ENCODE peak calls at places on chromosomes 4 and X, in nine cellular contexts. I is left lung; B is breast epithelium; A is stimulated activated CD8-positive, alpha-beta memory T cell treated with anti-CD3 and anti-CD28 coated beads, Interleukin-2, amount 100 ng/mL, for 1 hour; L is choroid plexus epithelial cell; Y is activated CD4-positive, alpha-beta T cell treated with anti-CD3 and anti-CD28 coated beads, Interleukin-2, amount 10 ng/mL, durations not matched to agents 7 days and 5 days; S is iPS DF 6.9; N is GM23248; P is Calu3. F is an unnamed sample.

GRCh38 chrX:154458116-154458953 is at the start of gene PLXNA3:
- DNase-seq in I (no peak), S (no peak), A (peak), B (no peak), N (peak), P (peak), Y (peak), L (peak), F (no peak)

GRCh38 chr4:13547563-13548041 is 3.3 kb upstream of the NKX3-2 start:
- DNase-seq in P (peak), N (no peak), A (no peak), B (no peak), Y (no peak), I (no peak), S (no peak), L (no peak), F (no peak)

GRCh38 chr4:143262838-143263237 is 73.8 kb upstream of the GAB1 start:
- DNase-seq in N (no peak), A (no peak), I (no peak), B (no peak), S (no peak), Y (no peak), P (no peak), L (no peak), F (no peak)

GRCh38 chr4:146132445-146132844 is 43.1 kb upstream of the LSM6 start:
- DNase-seq in I (no peak), N (peak), P (no peak), A (no peak), S (no peak), Y (no peak), B (no peak), L (no peak), F (no peak)

GRCh38 chrX:17527932-17528331 is 152.9 kb downstream of the NHS start:
- DNase-seq in S (no peak), Y (no peak), P (no peak), B (no peak), L (no peak), N (no peak), A (no peak), I (no peak), F (no peak)

GRCh38 chr4:61379406-61379805 is 179.3 kb downstream of the ADGRL3 start:
- DNase-seq in Y (no peak), N (no peak), A (no peak), S (no peak), I (no peak), L (no peak), B (no peak), P (no peak), F (no peak)

GRCh38 chrX:69163936-69164741 is 1.1 kb downstream of the PJA1 start:
- DNase-seq in N (peak), S (no peak), Y (peak), P (no peak), B (no peak), A (peak), L (peak), I (no peak), F (no peak)

GRCh38 chr4:114236370-114236769 is 256.9 kb upstream of the ARSJ start:
- DNase-seq in B (no peak), A (no peak), I (no peak), Y (no peak), S (no peak), P (no peak), L (no peak), N (no peak), F (no peak)

GRCh38 chrX:37291924-37292323 is 57.2 kb upstream of the PRRG1 start:
- DNase-seq in Y (no peak), L (no peak), A (no peak), I (no peak), P (no peak), N (no peak), S (no peak), B (no peak), F (no peak)

GRCh38 chr4:109969087-109969486 is 56.4 kb downstream of the EGF start:
- DNase-seq in P (no peak), L (no peak), A (no peak), B (no peak), S (no peak), I (no peak), Y (no peak), N (no peak), F (no peak)

GRCh38 chrX:24081661-24082154 is 27.0 kb downstream of the EIF2S3 start:
- DNase-seq in I (peak), L (peak), Y (peak), N (peak), B (peak), P (peak), A (peak), S (no peak), F (peak)

GRCh38 chrX:105191878-105192277 is 28.6 kb downstream of the TEX13A start:
- DNase-seq in S (no peak), B (no peak), N (peak), Y (no peak), A (no peak), I (no peak), P (peak), L (peak), F (no peak)

GRCh38 chrX:110146521-110146920 is 143.6 kb downstream of the TMEM164 start:
- DNase-seq in I (no peak), P (peak), A (no peak), N (peak), Y (peak), B (no peak), L (peak), S (no peak), F (no peak)

GRCh38 chr4:22754091-22754490 is 61.4 kb downstream of the GBA3 start:
- DNase-seq in N (no peak), A (no peak), Y (no peak), I (no peak), B (no peak), S (no peak), P (no peak), L (no peak), F (no peak)

GRCh38 chrX:141917801-141918200 is 14.1 kb downstream of the MAGEC1 start:
- DNase-seq in Y (no peak), L (no peak), A (no peak), I (no peak), P (no peak), B (no peak), N (no peak), S (no peak), F (no peak)

GRCh38 chr4:152258804-152259708 is 276.8 kb downstream of the FBXW7 start:
- DNase-seq in Y (no peak), B (no peak), P (no peak), I (no peak), A (no peak), N (peak), L (peak), S (no peak), F (no peak)

GRCh38 chr4:81084029-81084428 is 53.5 kb downstream of the BMP3 start:
- DNase-seq in P (no peak), I (no peak), L (peak), B (no peak), S (no peak), N (peak), Y (no peak), A (no peak), F (no peak)

GRCh38 chrX:105882581-105883275 is 60.4 kb downstream of the NRK start:
- DNase-seq in N (no peak), B (no peak), S (no peak), A (no peak), L (peak), Y (no peak), P (no peak), I (no peak), F (no peak)

GRCh38 chrX:122579521-122579920 is 604.6 kb upstream of the GRIA3 start:
- DNase-seq in P (no peak), I (no peak), B (no peak), L (peak), A (no peak), S (no peak), N (peak), Y (no peak), F (no peak)

GRCh38 chrX:123830309-123830708 is 29.5 kb upstream of the XIAP start:
- DNase-seq in I (peak), B (no peak), A (no peak), L (peak), Y (no peak), N (no peak), P (peak), S (no peak), F (peak)

GRCh38 chrX:30657542-30658238 is 4.5 kb downstream of the GK start:
- DNase-seq in A (no peak), I (no peak), L (peak), S (no peak), B (no peak), Y (no peak), N (peak), P (no peak), F (no peak)

GRCh38 chrX:129833153-129834004 is 10.3 kb downstream of the ZDHHC9 start:
- DNase-seq in Y (no peak), B (no peak), N (peak), L (peak), P (no peak), S (no peak), I (no peak), A (no peak), F (no peak)

GRCh38 chrX:1673337-1673736 is 58.5 kb downstream of the ASMT start:
- DNase-seq in P (peak), B (no peak), L (peak), Y (peak), I (no peak), N (peak), S (no peak), A (no peak), F (peak)

GRCh38 chrX:20461576-20461975 is 194.9 kb upstream of the RPS6KA3 start:
- DNase-seq in Y (no peak), I (no peak), L (no peak), B (no peak), N (peak), P (no peak), A (no peak), S (no peak), F (no peak)

GRCh38 chrX:2767631-2768455 is 16.0 kb downstream of the XG start:
- DNase-seq in S (no peak), Y (no peak), N (peak), A (no peak), I (peak), P (peak), B (no peak), L (peak), F (peak)

GRCh38 chr4:137226221-137226620 is 306.1 kb downstream of the PCDH18 start:
- DNase-seq in Y (no peak), L (peak), I (no peak), S (no peak), P (no peak), B (no peak), N (peak), A (no peak), F (no peak)

GRCh38 chr4:6775746-6776145 is 6.8 kb upstream of the KIAA0232 start:
- DNase-seq in L (no peak), P (no peak), N (no peak), B (no peak), A (no peak), I (no peak), S (no peak), Y (no peak), F (no peak)

GRCh38 chr4:151114338-151114737 is 14.9 kb downstream of the RPS3A start:
- DNase-seq in S (no peak), A (no peak), I (no peak), N (no peak), Y (no peak), P (no peak), L (no peak), B (no peak), F (no peak)

GRCh38 chr4:1569461-1570151 is 114.5 kb downstream of the FAM53A start:
- DNase-seq in N (no peak), P (no peak), S (no peak), Y (no peak), A (no peak), I (no peak), L (no peak), B (no peak), F (no peak)

GRCh38 chr4:22502895-22503814 is 12.7 kb downstream of the ADGRA3 start:
- DNase-seq in I (no peak), Y (no peak), S (no peak), N (peak), L (peak), P (no peak), B (no peak), A (no peak), F (no peak)

GRCh38 chrX:21740329-21741274 is 17.3 kb downstream of the SMPX start:
- DNase-seq in S (no peak), Y (no peak), A (no peak), I (no peak), L (peak), B (no peak), P (peak), N (no peak), F (no peak)

F was measured in trophoblast cell.